ENCODE peak calls at places on chromosome 10, in five cellular contexts. S is glutamatergic neuron, F is AG04449, B is cardiac septum, I is pancreas. Y is an unnamed sample.

GRCh38 chr10:103603382-103603781 is 109.9 kb downstream of the NEURL1 start:
- DNase-seq in B (no peak), I (no peak), F (no peak), S (no peak), Y (no peak)

GRCh38 chr10:86368987-86369386 is 2.4 kb upstream of the GRID1 start:
- DNase-seq in F (no peak), S (peak; percentile 1), B (peak; percentile 53), I (peak; percentile 25), Y (no peak)

GRCh38 chr10:6794441-6794840 is 214.4 kb upstream of the PRKCQ start:
- DNase-seq in I (no peak), S (no peak), B (no peak), F (no peak), Y (no peak)

GRCh38 chr10:110226926-110227641 is 19.7 kb downstream of the MXI1 start:
- DNase-seq in S (peak; percentile 39), I (peak; percentile 81), B (peak; percentile 89), F (no peak), Y (no peak)

GRCh38 chr10:17229717-17229966 is 1.6 kb downstream of the VIM start:
- DNase-seq in I (no peak), B (no peak), S (peak; percentile 39), F (no peak), Y (no peak)

GRCh38 chr10:11434323-11434722 is 177.1 kb downstream of the USP6NL start:
- DNase-seq in F (no peak), B (peak; percentile 19), I (no peak), S (no peak), Y (no peak)

GRCh38 chr10:4767033-4767814 is 58.8 kb upstream of the AKR1E2 start:
- DNase-seq in S (no peak), F (no peak), I (no peak), B (no peak), Y (peak; percentile 54)

GRCh38 chr10:127278001-127278400 is 81.6 kb upstream of the INSYN2A start:
- DNase-seq in B (no peak), I (no peak), F (peak; percentile 12), S (no peak), Y (peak; percentile 61)

GRCh38 chr10:79298403-79299244 is 48.6 kb upstream of the PPIF start:
- DNase-seq in S (no peak), I (no peak), F (peak; percentile 84), B (no peak), Y (peak; percentile 88)

GRCh38 chr10:4947039-4947634 is 16.1 kb upstream of the AKR1C1 start:
- DNase-seq in I (no peak), F (peak; percentile 21), S (no peak), B (no peak), Y (no peak)